ENCODE peak calls at places on chromosomes 16 and 17, in four cellular contexts. One of them, this sample, is unnamed.

GRCh38 chr17:46736100-46736499 is 82.4 kb downstream of the WNT3 start:
- DNase-seq in effector CD4-positive, alpha-beta T cell: no peak
- DNase-seq in fibroblast of villous mesenchyme: no peak
- DNase-seq in mucosa of gallbladder: no peak
- DNase-seq in this sample: no peak

GRCh38 chr17:48351916-48352332 is 78.1 kb downstream of the SKAP1 start:
- DNase-seq in effector CD4-positive, alpha-beta T cell: no peak
- DNase-seq in fibroblast of villous mesenchyme: peak; percentile 59
- DNase-seq in mucosa of gallbladder: no peak
- DNase-seq in this sample: no peak

GRCh38 chr17:78040561-78041400 is 82.3 kb downstream of the TNRC6C start:
- DNase-seq in effector CD4-positive, alpha-beta T cell: peak; percentile 14
- DNase-seq in fibroblast of villous mesenchyme: peak; percentile 26
- DNase-seq in mucosa of gallbladder: peak; percentile 42
- DNase-seq in this sample: peak; percentile 72

GRCh38 chr16:22732959-22733358 is 81.0 kb upstream of the HS3ST2 start:
- DNase-seq in effector CD4-positive, alpha-beta T cell: no peak
- DNase-seq in fibroblast of villous mesenchyme: no peak
- DNase-seq in mucosa of gallbladder: no peak
- DNase-seq in this sample: no peak

GRCh38 chr16:86712158-86713009 is 134.0 kb downstream of the FOXL1 start:
- DNase-seq in effector CD4-positive, alpha-beta T cell: no peak
- DNase-seq in fibroblast of villous mesenchyme: no peak
- DNase-seq in mucosa of gallbladder: no peak
- DNase-seq in this sample: no peak

GRCh38 chr16:58026705-58027340 is 1.3 kb downstream of the MMP15 start:
- DNase-seq in effector CD4-positive, alpha-beta T cell: no peak
- DNase-seq in fibroblast of villous mesenchyme: no peak
- DNase-seq in mucosa of gallbladder: no peak
- DNase-seq in this sample: no peak

GRCh38 chr17:44581868-44582267 is 24.6 kb downstream of the FZD2 start:
- DNase-seq in effector CD4-positive, alpha-beta T cell: no peak
- DNase-seq in fibroblast of villous mesenchyme: no peak
- DNase-seq in mucosa of gallbladder: no peak
- DNase-seq in this sample: no peak

GRCh38 chr17:7220593-7221280 is 999 bp downstream of the ACADVL start:
- DNase-seq in effector CD4-positive, alpha-beta T cell: peak; percentile 50
- DNase-seq in fibroblast of villous mesenchyme: peak; percentile 69
- DNase-seq in mucosa of gallbladder: peak; percentile 58
- DNase-seq in this sample: peak; percentile 79

This sample was measured in prostate gland.